ENCODE peak calls at places on chromosomes 1 and 21, in five cellular contexts. B is uterus, O is heart left ventricle, W is body of pancreas, I is breast epithelium. V is an unnamed sample.
A peak's percentile ranks its signal among the peaks of the same experiment; 100 is the strongest.

GRCh38 chr1:208083016-208083714 is 161.0 kb downstream of the PLXNA2 start:
- DNase-seq in B (no peak), O (no peak), W (no peak), I (no peak), V (no peak)

GRCh38 chr1:55466343-55466742 is 251.2 kb upstream of the USP24 start:
- DNase-seq in B (no peak), O (no peak), W (no peak), I (no peak), V (no peak)

GRCh38 chr1:58755468-58755872 is 28.4 kb downstream of the JUN start:
- DNase-seq in B (peak; percentile 85), O (peak; percentile 45), W (no peak), I (peak; percentile 55), V (peak; percentile 78)

GRCh38 chr1:223820976-223821375 is 24.8 kb downstream of the TP53BP2 start:
- DNase-seq in B (no peak), O (no peak), W (no peak), I (no peak), V (no peak)

GRCh38 chr1:228323401-228323800 is 83.2 kb downstream of the TRIM11 start:
- DNase-seq in B (peak; percentile 5), O (peak; percentile 6), W (peak; percentile 3), I (no peak), V (no peak)

GRCh38 chr1:6248798-6249731 is 5.1 kb downstream of the HES3 start:
- DNase-seq in B (no peak), O (peak; percentile 53), W (no peak), I (no peak), V (no peak)

GRCh38 chr1:212671342-212672031 is 28.2 kb downstream of the BATF3 start:
- DNase-seq in B (peak; percentile 36), O (peak; percentile 35), W (no peak), I (no peak), V (peak; percentile 22)

GRCh38 chr1:226526801-226527595 is 21.6 kb upstream of the STUM start:
- DNase-seq in B (peak; percentile 69), O (peak; percentile 36), W (peak; percentile 74), I (no peak), V (no peak)

GRCh38 chr1:168386949-168387586 is 106.4 kb downstream of the TBX19 start:
- DNase-seq in B (peak; percentile 72), O (peak; percentile 23), W (peak; percentile 73), I (no peak), V (no peak)

GRCh38 chr1:200888349-200888838 is 6.3 kb upstream of the INAVA start:
- DNase-seq in B (no peak), O (no peak), W (no peak), I (no peak), V (no peak)

GRCh38 chr1:84001501-84001900 is 2.6 kb upstream of the TTLL7 start:
- DNase-seq in B (no peak), O (no peak), W (no peak), I (no peak), V (no peak)

GRCh38 chr1:177077734-177078489 is 86.6 kb downstream of the ASTN1 start:
- DNase-seq in B (no peak), O (no peak), W (no peak), I (no peak), V (no peak)

GRCh38 chr1:12276225-12276624 is 46.4 kb downstream of the VPS13D start:
- DNase-seq in B (peak; percentile 51), O (no peak), W (peak; percentile 17), I (no peak), V (no peak)

GRCh38 chr1:87129606-87130005 is 199.1 kb upstream of the LMO4 start:
- DNase-seq in B (peak; percentile 59), O (peak; percentile 56), W (no peak), I (no peak), V (no peak)

GRCh38 chr1:115977481-115978258 is 1.4 kb downstream of the SLC22A15 start:
- DNase-seq in B (no peak), O (no peak), W (no peak), I (no peak), V (no peak)

GRCh38 chr1:219523411-219523810 is 89.5 kb downstream of the ZC3H11B start:
- DNase-seq in B (no peak), O (no peak), W (no peak), I (no peak), V (no peak)

GRCh38 chr1:175628548-175629317 is 114.7 kb downstream of the TNR start:
- DNase-seq in B (no peak), O (peak; percentile 38), W (peak; percentile 14), I (no peak), V (no peak)

GRCh38 chr1:203244776-203245175 is 15.3 kb upstream of the CHIT1 start:
- DNase-seq in B (no peak), O (no peak), W (no peak), I (no peak), V (no peak)

GRCh38 chr21:46153259-46154154 is 1.9 kb downstream of the FTCD start:
- DNase-seq in B (peak; percentile 51), O (peak; percentile 59), W (peak; percentile 65), I (peak; percentile 72), V (peak; percentile 7)

GRCh38 chr1:186566140-186566850 is 105.4 kb upstream of the PDC start:
- DNase-seq in B (no peak), O (no peak), W (no peak), I (no peak), V (no peak)

GRCh38 chr21:42059141-42059540 is 12.0 kb upstream of the UMODL1 start:
- DNase-seq in B (no peak), O (no peak), W (no peak), I (no peak), V (no peak)

GRCh38 chr21:18117116-18117515 is 127.5 kb upstream of the CHODL start:
- DNase-seq in B (no peak), O (no peak), W (no peak), I (no peak), V (no peak)

GRCh38 chr1:68011786-68012375 is 38.5 kb downstream of the DIRAS3 start:
- DNase-seq in B (no peak), O (no peak), W (no peak), I (no peak), V (no peak)

GRCh38 chr1:26122988-26123973 is 11.7 kb downstream of the PDIK1L start:
- DNase-seq in B (no peak), O (no peak), W (no peak), I (no peak), V (no peak)

GRCh38 chr1:46585312-46585711 is 18.8 kb downstream of the MKNK1 start:
- DNase-seq in B (no peak), O (no peak), W (no peak), I (no peak), V (no peak)

GRCh38 chr1:234987415-234988159 is 141.1 kb downstream of the TOMM20 start:
- DNase-seq in B (peak; percentile 86), O (peak; percentile 76), W (peak; percentile 70), I (peak; percentile 84), V (peak; percentile 97)

GRCh38 chr1:234989479-234990327 is 138.9 kb downstream of the TOMM20 start:
- DNase-seq in B (no peak), O (no peak), W (no peak), I (no peak), V (no peak)

GRCh38 chr1:234989019-234989418 is 139.6 kb downstream of the TOMM20 start:
- DNase-seq in B (no peak), O (no peak), W (no peak), I (no peak), V (no peak)

GRCh38 chr1:234988160-234988528 is 140.5 kb downstream of the TOMM20 start:
- DNase-seq in B (no peak), O (no peak), W (no peak), I (no peak), V (no peak)

GRCh38 chr1:234988536-234988935 is 140.1 kb downstream of the TOMM20 start:
- DNase-seq in B (no peak), O (no peak), W (no peak), I (no peak), V (no peak)
- H3K4me1 ChIP-seq in B (peaks cover 21% of the 10 kb centered on the region), O (peaks cover 19% of the 10 kb centered on the region), W (peaks cover 30% of the 10 kb centered on the region), I (peaks cover 13% of the 10 kb centered on the region), V (peaks cover 39% of the 10 kb centered on the region)

GRCh38 chr1:231499148-231499763 is 29.2 kb upstream of the TSNAX start:
- DNase-seq in B (no peak), O (no peak), W (no peak), I (no peak), V (no peak)
- H3K27ac ChIP-seq in B (no peak overlapping the region), O (no peak overlapping the region), W (no peak overlapping the region), I (no peak overlapping the region), V (no peak overlapping the region)

GRCh38 chr1:17950728-17951127 is 156.9 kb upstream of the IGSF21 start:
- DNase-seq in B (no peak), O (no peak), W (no peak), I (no peak), V (no peak)

GRCh38 chr1:17955302-17956285 is 152.0 kb upstream of the IGSF21 start:
- DNase-seq in B (no peak), O (no peak), W (no peak), I (no peak), V (no peak)

GRCh38 chr1:17953921-17954320 is 153.7 kb upstream of the IGSF21 start:
- DNase-seq in B (no peak), O (no peak), W (no peak), I (no peak), V (no peak)

GRCh38 chr1:17948594-17948993 is 159.0 kb upstream of the IGSF21 start:
- DNase-seq in B (no peak), O (no peak), W (no peak), I (no peak), V (no peak)

DNA sequence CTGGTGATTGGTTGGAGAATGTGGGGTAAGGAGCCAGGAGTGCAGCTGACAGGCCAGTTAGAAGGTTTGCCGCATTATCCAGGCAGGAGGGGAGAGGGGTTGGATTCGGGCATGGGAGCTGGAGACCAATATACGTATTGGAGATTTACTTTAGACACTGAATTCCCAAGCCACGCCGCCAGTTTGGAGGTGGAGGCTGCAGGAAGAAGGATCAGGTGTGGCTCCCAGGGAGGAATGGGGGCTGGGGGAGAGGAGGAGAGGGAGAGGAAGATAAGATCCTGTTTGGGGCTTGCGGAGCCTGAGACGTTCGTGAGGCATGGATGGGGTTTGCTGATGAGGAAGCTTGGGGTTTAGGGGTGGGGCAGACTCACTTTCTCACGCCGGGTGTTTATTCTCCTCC is 155.1 kb upstream of the IGSF21 start:
- DNase-seq in B (no peak), O (no peak), W (no peak), I (no peak), V (no peak)
- H3K4me1 ChIP-seq in B (no peaks in the 10 kb centered on the region), O (no peaks in the 10 kb centered on the region), W (no peaks in the 10 kb centered on the region), I (no peaks in the 10 kb centered on the region), V (no peaks in the 10 kb centered on the region)

GRCh38 chr1:155946633-155947219 is 5.3 kb downstream of the RXFP4 start:
- DNase-seq in B (no peak), O (no peak), W (no peak), I (no peak), V (no peak)

GRCh38 chr1:155947741-155948140 is 6.3 kb downstream of the RXFP4 start:
- DNase-seq in B (no peak), O (no peak), W (no peak), I (no peak), V (no peak)

GRCh38 chr1:155950829-155951228 is 9.4 kb downstream of the RXFP4 start:
- DNase-seq in B (no peak), O (no peak), W (no peak), I (no peak), V (no peak)

GRCh38 chr1:155944396-155944728 is 2.9 kb downstream of the RXFP4 start:
- DNase-seq in B (no peak), O (no peak), W (no peak), I (no peak), V (no peak)

DNA sequence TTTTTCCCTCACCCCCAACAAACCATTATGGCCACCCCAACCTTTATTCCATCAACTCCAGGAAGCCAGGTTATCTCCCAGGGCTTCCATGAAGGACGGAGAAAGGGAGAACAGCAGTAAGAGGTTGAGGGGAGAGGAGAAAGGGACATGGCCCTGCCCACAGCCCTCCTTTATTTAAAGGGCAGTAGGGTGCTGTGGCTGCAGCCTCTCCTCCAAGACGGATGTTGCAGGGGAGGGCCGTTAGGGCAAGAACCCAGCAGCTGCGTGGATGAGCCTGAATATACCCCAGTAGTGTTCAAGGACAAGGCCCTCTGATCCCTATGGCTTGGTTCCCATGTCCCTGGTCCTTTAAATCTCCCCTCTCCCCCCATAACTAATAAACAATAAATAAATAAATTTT is 5.9 kb downstream of the RXFP4 start:
- DNase-seq in B (no peak), O (no peak), W (no peak), I (no peak), V (no peak)
- H3K27ac ChIP-seq in B (no peak overlapping the region), O (no peak overlapping the region), W (no peak overlapping the region), I (no peak overlapping the region), V (peak overlapping the region; percentile 25)

V was measured in ascending aorta.